ENCODE peak calls at places on chromosomes 1 and 21, in nine cellular contexts. One of them, this sample, is unnamed.

GRCh38 chr21:29007801-29008200 is 11.3 kb downstream of the RWDD2B start:
- DNase-seq in CD8-positive, alpha-beta memory T cell: no peak
- DNase-seq in stimulated activated CD4-positive, alpha-beta T cell treated with anti-CD3 and anti-CD28 coated beads, Interleukin-2, amount 100 ng/mL, for 4 hours: no peak
- DNase-seq in breast epithelium: no peak
- DNase-seq in epithelial cell of esophagus: no peak
- DNase-seq in effector memory CD8-positive, alpha-beta T cell: no peak
- DNase-seq in A549: no peak
- DNase-seq in NCI-H774: no peak
- DNase-seq in activated CD8-positive, alpha-beta memory T cell treated with anti-CD3 and anti-CD28 coated beads for 48 hours: no peak
- DNase-seq in this sample: no peak

GRCh38 chr1:98119793-98120192 is 199.0 kb upstream of the DPYD start:
- DNase-seq in CD8-positive, alpha-beta memory T cell: no peak
- DNase-seq in stimulated activated CD4-positive, alpha-beta T cell treated with anti-CD3 and anti-CD28 coated beads, Interleukin-2, amount 100 ng/mL, for 4 hours: no peak
- DNase-seq in breast epithelium: no peak
- DNase-seq in epithelial cell of esophagus: peak; percentile 66
- DNase-seq in effector memory CD8-positive, alpha-beta T cell: no peak
- DNase-seq in A549: peak; percentile 7
- DNase-seq in NCI-H774: peak; percentile 24
- DNase-seq in activated CD8-positive, alpha-beta memory T cell treated with anti-CD3 and anti-CD28 coated beads for 48 hours: no peak
- DNase-seq in this sample: peak; percentile 44

GRCh38 chr1:161872506-161872905 is 106.4 kb downstream of the ATF6 start:
- DNase-seq in CD8-positive, alpha-beta memory T cell: no peak
- DNase-seq in stimulated activated CD4-positive, alpha-beta T cell treated with anti-CD3 and anti-CD28 coated beads, Interleukin-2, amount 100 ng/mL, for 4 hours: no peak
- DNase-seq in breast epithelium: no peak
- DNase-seq in epithelial cell of esophagus: no peak
- DNase-seq in effector memory CD8-positive, alpha-beta T cell: no peak
- DNase-seq in A549: no peak
- DNase-seq in NCI-H774: no peak
- DNase-seq in activated CD8-positive, alpha-beta memory T cell treated with anti-CD3 and anti-CD28 coated beads for 48 hours: no peak
- DNase-seq in this sample: no peak

GRCh38 chr1:100391675-100392074 is 39.4 kb downstream of the CDC14A start:
- DNase-seq in CD8-positive, alpha-beta memory T cell: peak; percentile 19
- DNase-seq in stimulated activated CD4-positive, alpha-beta T cell treated with anti-CD3 and anti-CD28 coated beads, Interleukin-2, amount 100 ng/mL, for 4 hours: no peak
- DNase-seq in breast epithelium: no peak
- DNase-seq in epithelial cell of esophagus: no peak
- DNase-seq in effector memory CD8-positive, alpha-beta T cell: no peak
- DNase-seq in A549: no peak
- DNase-seq in NCI-H774: no peak
- DNase-seq in activated CD8-positive, alpha-beta memory T cell treated with anti-CD3 and anti-CD28 coated beads for 48 hours: no peak
- DNase-seq in this sample: no peak

GRCh38 chr1:159881930-159882839 is 17.8 kb downstream of the CFAP45 start:
- DNase-seq in CD8-positive, alpha-beta memory T cell: no peak
- DNase-seq in stimulated activated CD4-positive, alpha-beta T cell treated with anti-CD3 and anti-CD28 coated beads, Interleukin-2, amount 100 ng/mL, for 4 hours: no peak
- DNase-seq in breast epithelium: peak; percentile 97
- DNase-seq in epithelial cell of esophagus: peak; percentile 100
- DNase-seq in effector memory CD8-positive, alpha-beta T cell: peak; percentile 13
- DNase-seq in A549: peak; percentile 95
- DNase-seq in NCI-H774: peak; percentile 67
- DNase-seq in activated CD8-positive, alpha-beta memory T cell treated with anti-CD3 and anti-CD28 coated beads for 48 hours: no peak
- DNase-seq in this sample: peak; percentile 94

GRCh38 chr1:8482844-8483436 is 165.0 kb downstream of the SLC45A1 start:
- DNase-seq in CD8-positive, alpha-beta memory T cell: no peak
- DNase-seq in stimulated activated CD4-positive, alpha-beta T cell treated with anti-CD3 and anti-CD28 coated beads, Interleukin-2, amount 100 ng/mL, for 4 hours: no peak
- DNase-seq in breast epithelium: no peak
- DNase-seq in epithelial cell of esophagus: peak; percentile 84
- DNase-seq in effector memory CD8-positive, alpha-beta T cell: no peak
- DNase-seq in A549: peak; percentile 44
- DNase-seq in NCI-H774: no peak
- DNase-seq in activated CD8-positive, alpha-beta memory T cell treated with anti-CD3 and anti-CD28 coated beads for 48 hours: no peak
- DNase-seq in this sample: no peak

GRCh38 chr1:1782399-1783221 is 4.3 kb upstream of the NADK start:
- DNase-seq in CD8-positive, alpha-beta memory T cell: no peak
- DNase-seq in stimulated activated CD4-positive, alpha-beta T cell treated with anti-CD3 and anti-CD28 coated beads, Interleukin-2, amount 100 ng/mL, for 4 hours: no peak
- DNase-seq in breast epithelium: no peak
- DNase-seq in epithelial cell of esophagus: peak; percentile 69
- DNase-seq in effector memory CD8-positive, alpha-beta T cell: no peak
- DNase-seq in A549: peak; percentile 57
- DNase-seq in NCI-H774: peak; percentile 22
- DNase-seq in activated CD8-positive, alpha-beta memory T cell treated with anti-CD3 and anti-CD28 coated beads for 48 hours: no peak
- DNase-seq in this sample: no peak

GRCh38 chr1:55285849-55286248 is 70.7 kb upstream of the USP24 start:
- DNase-seq in CD8-positive, alpha-beta memory T cell: no peak
- DNase-seq in stimulated activated CD4-positive, alpha-beta T cell treated with anti-CD3 and anti-CD28 coated beads, Interleukin-2, amount 100 ng/mL, for 4 hours: no peak
- DNase-seq in breast epithelium: no peak
- DNase-seq in epithelial cell of esophagus: peak; percentile 86
- DNase-seq in effector memory CD8-positive, alpha-beta T cell: no peak
- DNase-seq in A549: peak; percentile 51
- DNase-seq in NCI-H774: no peak
- DNase-seq in activated CD8-positive, alpha-beta memory T cell treated with anti-CD3 and anti-CD28 coated beads for 48 hours: no peak
- DNase-seq in this sample: no peak

GRCh38 chr1:195867638-195868037 is 740.6 kb downstream of the KCNT2 start:
- DNase-seq in CD8-positive, alpha-beta memory T cell: no peak
- DNase-seq in stimulated activated CD4-positive, alpha-beta T cell treated with anti-CD3 and anti-CD28 coated beads, Interleukin-2, amount 100 ng/mL, for 4 hours: no peak
- DNase-seq in breast epithelium: no peak
- DNase-seq in epithelial cell of esophagus: no peak
- DNase-seq in effector memory CD8-positive, alpha-beta T cell: no peak
- DNase-seq in A549: no peak
- DNase-seq in NCI-H774: no peak
- DNase-seq in activated CD8-positive, alpha-beta memory T cell treated with anti-CD3 and anti-CD28 coated beads for 48 hours: no peak
- DNase-seq in this sample: no peak